ENCODE peak calls at places on chromosomes 13 and 19, in four cellular contexts. One of them, this sample, is unnamed.

GRCh38 chr13:96636310-96636709 is 358.0 kb downstream of the OXGR1 start:
- DNase-seq in A549: no peak
- DNase-seq in K562: no peak
- DNase-seq in GM12878: no peak
- DNase-seq in this sample: no peak

GRCh38 chr19:15452111-15453047 is 2.6 kb upstream of the WIZ start:
- DNase-seq in A549: peak
- DNase-seq in K562: peak
- DNase-seq in GM12878: no peak
- DNase-seq in this sample: peak

GRCh38 chr13:76672422-76672821 is 213.8 kb downstream of the KCTD12 start:
- DNase-seq in A549: no peak
- DNase-seq in K562: no peak
- DNase-seq in GM12878: no peak
- DNase-seq in this sample: no peak

GRCh38 chr19:53771133-53771532 is 53.0 kb downstream of the NLRP12 start:
- DNase-seq in A549: no peak
- DNase-seq in K562: no peak
- DNase-seq in GM12878: no peak
- DNase-seq in this sample: no peak

GRCh38 chr19:48393559-48394330 is at the start of gene GRIN2D:
- DNase-seq in A549: no peak
- DNase-seq in K562: peak
- DNase-seq in GM12878: no peak
- DNase-seq in this sample: no peak

GRCh38 chr13:45280751-45281634 is 60.0 kb downstream of the TPT1 start:
- DNase-seq in A549: peak
- DNase-seq in K562: no peak
- DNase-seq in GM12878: no peak
- DNase-seq in this sample: peak

GRCh38 chr13:33014291-33014690 is 1.9 kb upstream of the KL start:
- DNase-seq in A549: no peak
- DNase-seq in K562: no peak
- DNase-seq in GM12878: no peak
- DNase-seq in this sample: no peak

GRCh38 chr19:19482785-19483625 is 32.3 kb downstream of the TSSK6 start:
- DNase-seq in A549: no peak
- DNase-seq in K562: no peak
- DNase-seq in GM12878: no peak
- DNase-seq in this sample: no peak

GRCh38 chr13:51797664-51798488 is 6.1 kb downstream of the DHRS12 start:
- DNase-seq in A549: peak
- DNase-seq in K562: no peak
- DNase-seq in GM12878: no peak
- DNase-seq in this sample: peak

GRCh38 chr19:12721656-12722565 is 1.8 kb downstream of the TNPO2 start:
- DNase-seq in A549: peak
- DNase-seq in K562: peak
- DNase-seq in GM12878: no peak
- DNase-seq in this sample: peak

GRCh38 chr19:1211494-1212234 is 6.1 kb downstream of the STK11 start:
- DNase-seq in A549: no peak
- DNase-seq in K562: peak
- DNase-seq in GM12878: no peak
- DNase-seq in this sample: no peak

GRCh38 chr13:106566682-106567420 is 1.1 kb downstream of the ARGLU1 start:
- DNase-seq in A549: peak
- DNase-seq in K562: no peak
- DNase-seq in GM12878: no peak
- DNase-seq in this sample: peak

GRCh38 chr13:99190147-99190985 is 10.3 kb upstream of the UBAC2 start:
- DNase-seq in A549: no peak
- DNase-seq in K562: no peak
- DNase-seq in GM12878: no peak
- DNase-seq in this sample: no peak

GRCh38 chr19:8682931-8683330 is 15.7 kb downstream of the ACTL9 start:
- DNase-seq in A549: no peak
- DNase-seq in K562: no peak
- DNase-seq in GM12878: no peak
- DNase-seq in this sample: no peak

GRCh38 chr19:55913643-55914268 is 18.4 kb downstream of the NLRP13 start:
- DNase-seq in A549: no peak
- DNase-seq in K562: peak
- DNase-seq in GM12878: no peak
- DNase-seq in this sample: no peak

GRCh38 chr13:66940113-66940512 is 290.0 kb downstream of the PCDH9 start:
- DNase-seq in A549: no peak
- DNase-seq in K562: no peak
- DNase-seq in GM12878: no peak
- DNase-seq in this sample: no peak
- TF ChIP-seq MAX in A549: no peak
- TF ChIP-seq MAX in K562: no peak
- TF ChIP-seq MAX in GM12878: no peak
- TF ChIP-seq MAX in this sample: no peak

DNA sequence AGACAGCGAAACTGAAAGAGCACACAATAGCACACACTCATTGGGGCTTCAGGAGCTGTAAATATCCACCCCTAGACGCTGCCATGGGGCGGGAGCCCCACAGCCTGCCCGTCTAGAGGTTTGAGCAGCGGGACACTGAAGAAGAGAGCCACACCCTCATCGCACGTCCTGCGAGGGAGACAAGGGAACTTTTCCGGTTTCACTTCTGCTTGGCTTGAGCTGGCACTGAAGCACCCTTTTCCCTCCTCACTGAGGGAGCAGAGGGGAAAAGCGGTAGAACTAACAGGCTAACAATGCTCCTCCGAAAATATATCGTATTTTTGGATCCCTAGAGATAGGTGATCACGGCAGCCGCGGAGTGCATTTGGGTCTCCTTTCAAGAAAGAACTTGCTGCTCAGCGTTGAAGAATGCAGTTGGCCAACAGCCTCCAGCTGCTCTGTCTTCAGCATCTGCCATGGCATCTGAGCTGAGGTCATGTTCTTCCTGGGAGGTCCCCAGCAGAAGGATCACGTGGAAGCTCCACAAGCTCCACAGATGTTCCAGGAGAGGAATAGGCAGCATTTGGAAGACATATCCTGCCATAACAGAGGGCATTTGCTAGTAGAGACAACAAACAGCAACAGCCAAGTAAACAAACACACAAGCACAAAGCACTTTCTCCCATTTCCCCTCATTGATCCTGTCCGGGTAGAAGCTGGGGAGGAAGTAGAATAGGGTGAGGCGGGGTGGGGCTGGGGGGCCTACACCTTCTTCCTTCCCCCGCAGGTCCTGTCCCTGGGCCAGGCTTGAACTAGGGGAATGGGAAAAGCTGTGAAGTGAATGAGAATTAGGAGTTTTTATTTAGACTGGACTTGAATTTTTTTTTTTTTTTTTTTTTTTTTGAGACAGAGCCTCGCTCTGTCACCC is 44.8 kb upstream of the ALOX5AP start:
- DNase-seq in A549: peak
- DNase-seq in K562: no peak
- DNase-seq in GM12878: no peak
- DNase-seq in this sample: no peak
- TF ChIP-seq POLR2AphosphoS2 in A549: no peak
- TF ChIP-seq POLR2AphosphoS2 in K562: no peak
- TF ChIP-seq POLR2AphosphoS2 in GM12878: no peak
- TF ChIP-seq POLR2AphosphoS2 in this sample: no peak

GRCh38 chr19:4390017-4390861 is 10.1 kb downstream of the SH3GL1 start:
- DNase-seq in A549: no peak
- DNase-seq in K562: no peak
- DNase-seq in GM12878: no peak
- DNase-seq in this sample: no peak

GRCh38 chr19:4389511-4390016 is 10.8 kb downstream of the SH3GL1 start:
- DNase-seq in A549: no peak
- DNase-seq in K562: no peak
- DNase-seq in GM12878: no peak
- DNase-seq in this sample: no peak

GRCh38 chr19:4390862-4391693 is 9.3 kb downstream of the SH3GL1 start:
- DNase-seq in A549: no peak
- DNase-seq in K562: no peak
- DNase-seq in GM12878: no peak
- DNase-seq in this sample: peak

GRCh38 chr19:4388171-4389063 is 11.9 kb downstream of the SH3GL1 start:
- DNase-seq in A549: no peak
- DNase-seq in K562: no peak
- DNase-seq in GM12878: no peak
- DNase-seq in this sample: no peak

GRCh38 chr19:4389064-4389375 is 11.3 kb downstream of the SH3GL1 start:
- DNase-seq in A549: no peak
- DNase-seq in K562: no peak
- DNase-seq in GM12878: no peak
- DNase-seq in this sample: no peak
- TF ChIP-seq MAX in A549: no peak
- TF ChIP-seq MAX in K562: no peak
- TF ChIP-seq MAX in GM12878: no peak
- TF ChIP-seq MAX in this sample: no peak

GRCh38 chr13:65473199-65473598 is 1756.9 kb downstream of the PCDH9 start:
- DNase-seq in A549: no peak
- DNase-seq in K562: no peak
- DNase-seq in GM12878: no peak
- DNase-seq in this sample: no peak

GRCh38 chr13:65472336-65472735 is 1757.8 kb downstream of the PCDH9 start:
- DNase-seq in A549: no peak
- DNase-seq in K562: no peak
- DNase-seq in GM12878: no peak
- DNase-seq in this sample: no peak

GRCh38 chr13:65470781-65471180 is 1759.4 kb downstream of the PCDH9 start:
- DNase-seq in A549: no peak
- DNase-seq in K562: no peak
- DNase-seq in GM12878: no peak
- DNase-seq in this sample: no peak

GRCh38 chr13:65468628-65469027 is 1761.5 kb downstream of the PCDH9 start:
- DNase-seq in A549: no peak
- DNase-seq in K562: no peak
- DNase-seq in GM12878: no peak
- DNase-seq in this sample: no peak
- TF ChIP-seq POLR2AphosphoS2 in A549: no peak
- TF ChIP-seq POLR2AphosphoS2 in K562: no peak
- TF ChIP-seq POLR2AphosphoS2 in GM12878: no peak
- TF ChIP-seq POLR2AphosphoS2 in this sample: no peak

DNA sequence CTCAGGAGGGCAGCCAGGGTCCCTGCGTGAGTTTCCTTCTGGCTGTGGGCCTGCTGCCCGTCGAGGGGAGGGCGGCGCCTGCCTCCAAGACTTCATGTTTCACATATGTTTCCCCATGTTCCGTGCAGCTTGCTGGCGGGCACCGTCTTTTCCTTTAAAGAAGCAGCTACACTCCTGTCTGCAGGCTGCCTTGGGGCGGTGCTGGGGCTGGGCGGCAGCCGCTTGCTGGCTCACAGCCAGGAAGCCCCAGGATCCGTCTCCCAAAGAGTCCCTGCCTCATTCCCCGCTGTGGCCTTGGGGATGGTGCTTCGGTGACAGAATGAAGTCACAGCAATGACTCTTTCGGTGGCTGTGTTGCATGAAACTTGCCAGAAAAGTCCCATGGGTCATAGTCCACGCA is 24.9 kb downstream of the PIAS4 start:
- DNase-seq in A549: no peak
- DNase-seq in K562: no peak
- DNase-seq in GM12878: no peak
- DNase-seq in this sample: no peak
- TF ChIP-seq MAX in A549: no peak
- TF ChIP-seq MAX in K562: no peak
- TF ChIP-seq MAX in GM12878: no peak
- TF ChIP-seq MAX in this sample: no peak

DNA sequence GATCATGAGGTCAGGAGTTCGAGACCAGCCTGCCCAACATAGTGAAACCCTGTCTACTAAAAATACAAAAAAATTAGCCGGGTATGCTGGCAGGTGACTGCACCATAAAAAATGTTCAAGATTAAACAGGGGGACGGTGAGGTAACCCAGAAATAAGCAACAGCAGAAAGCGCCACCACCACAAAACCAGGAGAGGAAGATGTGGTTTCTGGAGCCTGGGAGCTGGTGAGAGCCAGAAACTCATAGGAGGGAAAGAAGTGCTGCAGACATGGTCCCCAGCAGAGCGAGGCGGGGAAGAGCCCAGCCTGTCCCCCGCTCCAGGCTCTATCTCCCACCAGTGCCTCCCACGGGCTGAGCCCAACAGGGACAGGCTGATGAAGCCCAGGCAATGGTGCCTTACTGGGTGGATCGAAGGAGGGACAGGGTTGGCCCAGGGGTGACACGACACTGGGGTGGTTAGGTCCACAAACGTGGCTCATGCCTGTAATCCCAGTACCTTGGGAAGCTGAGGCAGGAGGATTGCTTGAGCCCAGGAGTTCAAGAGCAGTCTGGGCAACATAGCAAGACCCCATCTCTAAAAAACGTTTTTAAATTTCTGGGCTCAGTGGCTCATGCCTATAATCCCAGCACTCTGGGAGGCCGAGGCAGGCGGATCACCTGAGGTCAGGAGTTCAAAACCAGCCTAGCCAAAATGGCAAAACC is 19.0 kb downstream of the SPC24 start:
- DNase-seq in A549: no peak
- DNase-seq in K562: peak
- DNase-seq in GM12878: no peak
- DNase-seq in this sample: no peak
- TF ChIP-seq POLR2AphosphoS2 in A549: no peak
- TF ChIP-seq POLR2AphosphoS2 in K562: no peak
- TF ChIP-seq POLR2AphosphoS2 in GM12878: no peak
- TF ChIP-seq POLR2AphosphoS2 in this sample: no peak

GRCh38 chr19:23071087-23071511 is 45.7 kb upstream of the ZNF730 start:
- DNase-seq in A549: no peak
- DNase-seq in K562: no peak
- DNase-seq in GM12878: no peak
- DNase-seq in this sample: no peak

GRCh38 chr19:23070353-23070781 is 46.5 kb upstream of the ZNF730 start:
- DNase-seq in A549: no peak
- DNase-seq in K562: peak
- DNase-seq in GM12878: no peak
- DNase-seq in this sample: no peak

GRCh38 chr19:23075031-23075733 is 41.6 kb upstream of the ZNF730 start:
- DNase-seq in A549: no peak
- DNase-seq in K562: peak
- DNase-seq in GM12878: no peak
- DNase-seq in this sample: no peak
- TF ChIP-seq MAX in A549: no peak
- TF ChIP-seq MAX in K562: no peak
- TF ChIP-seq MAX in GM12878: no peak
- TF ChIP-seq MAX in this sample: no peak

GRCh38 chr19:51016798-51017683 is 2.5 kb downstream of the KLK10 start:
- DNase-seq in A549: peak
- DNase-seq in K562: peak
- DNase-seq in GM12878: no peak
- DNase-seq in this sample: peak
- TF ChIP-seq POLR2AphosphoS2 in A549: no peak
- TF ChIP-seq POLR2AphosphoS2 in K562: no peak
- TF ChIP-seq POLR2AphosphoS2 in GM12878: no peak
- TF ChIP-seq POLR2AphosphoS2 in this sample: no peak

This sample was measured in HepG2.